ENCODE peak calls at places on chromosome 14, in eight cellular contexts. B is OCI-LY7; A is CD4-positive, alpha-beta T cell; Y is ELF-1; X is SW 1271; G is brain pericyte; Z is iPS-NIHi11; F is naive thymus-derived CD4-positive, alpha-beta T cell. T is an unnamed sample.
A peak's percentile ranks its signal among the peaks of the same experiment; 100 is the strongest.

GRCh38 chr14:65461730-65462129 is 49.2 kb downstream of the FUT8 start:
- DNase-seq in A (no peak), Z (no peak), B (peak; percentile 25), F (no peak), X (no peak), G (no peak), Y (no peak), T (no peak)

GRCh38 chr14:104031384-104031783 is 54.1 kb upstream of the ASPG start:
- DNase-seq in F (no peak), G (no peak), Y (no peak), A (no peak), B (no peak), X (no peak), Z (no peak), T (no peak)

GRCh38 chr14:33808187-33808586 is 142.7 kb downstream of the EGLN3 start:
- DNase-seq in F (no peak), G (no peak), Y (no peak), X (no peak), Z (no peak), A (no peak), B (no peak), T (no peak)

GRCh38 chr14:64416348-64416932 is 28.3 kb downstream of the MTHFD1 start:
- DNase-seq in Y (no peak), B (no peak), A (no peak), G (no peak), F (no peak), X (no peak), Z (no peak), T (no peak)

GRCh38 chr14:85529803-85530574 is at the start of gene FLRT2:
- DNase-seq in B (no peak), F (no peak), Y (peak; percentile 62), X (no peak), Z (peak; percentile 41), G (no peak), A (no peak), T (no peak)

GRCh38 chr14:20986811-20987210 is 3.0 kb upstream of the METTL17 start:
- DNase-seq in Y (no peak), Z (no peak), B (no peak), G (peak; percentile 46), A (no peak), X (peak; percentile 77), F (no peak), T (peak; percentile 33)

GRCh38 chr14:104548802-104549535 is 30.6 kb upstream of the C14orf180 start:
- DNase-seq in A (no peak), F (no peak), Z (peak; percentile 29), Y (no peak), G (no peak), X (no peak), B (no peak), T (no peak)

GRCh38 chr14:68521952-68522509 is 270.8 kb downstream of the ZFP36L1 start:
- DNase-seq in Z (no peak), X (no peak), Y (no peak), F (no peak), G (no peak), A (no peak), B (no peak), T (no peak)

GRCh38 chr14:65751510-65751909 is 339.0 kb downstream of the FUT8 start:
- DNase-seq in Z (no peak), Y (peak; percentile 10), B (no peak), X (no peak), G (no peak), F (no peak), A (no peak), T (no peak)